ENCODE peak calls at places on chromosome 17, in eight cellular contexts. D, E, R, U, N, X, A and J are unnamed samples.

GRCh38 chr17:732788-733720 is 658 bp downstream of the TLCD3A start:
- DNase-seq in X (peak; percentile 12), N (no peak), D (peak; percentile 69), U (no peak), E (peak; percentile 36), A (peak; percentile 20), R (peak; percentile 52), J (no peak)

GRCh38 chr17:28047806-28048205 is 5.3 kb downstream of the NLK start:
- DNase-seq in D (no peak), E (no peak), A (no peak), R (no peak), U (no peak), X (no peak), N (no peak), J (no peak)

GRCh38 chr17:78341559-78342437 is 18.1 kb downstream of the SOCS3 start:
- DNase-seq in N (no peak), A (peak; percentile 81), D (peak; percentile 80), E (peak; percentile 85), U (no peak), R (peak; percentile 50), X (no peak), J (no peak)

GRCh38 chr17:80849119-80849518 is 142.5 kb upstream of the CHMP6 start:
- DNase-seq in A (no peak), X (no peak), D (no peak), E (no peak), N (no peak), R (no peak), U (no peak), J (no peak)

GRCh38 chr17:9408381-9408780 is 167.2 kb downstream of the STX8 start:
- DNase-seq in U (peak; percentile 85), N (no peak), R (no peak), X (peak; percentile 15), E (no peak), A (no peak), D (no peak), J (no peak)

GRCh38 chr17:58153046-58153445 is 4.9 kb downstream of the OR4D1 start:
- DNase-seq in D (no peak), R (no peak), A (no peak), E (no peak), N (no peak), X (no peak), U (no peak), J (no peak)

GRCh38 chr17:77822302-77823030 is 136.0 kb upstream of the TNRC6C start:
- DNase-seq in E (peak; percentile 59), N (no peak), U (no peak), D (no peak), R (no peak), A (peak; percentile 29), X (no peak), J (no peak)

GRCh38 chr17:60615840-60616239 is 15.8 kb downstream of the PPM1D start:
- DNase-seq in N (no peak), R (no peak), E (no peak), X (no peak), A (no peak), U (no peak), D (no peak), J (no peak)

GRCh38 chr17:6695051-6695450 is 18.1 kb downstream of the SLC13A5 start:
- DNase-seq in U (no peak), X (no peak), E (no peak), D (no peak), R (no peak), A (no peak), N (no peak), J (no peak)

GRCh38 chr17:68346448-68346847 is 55.2 kb downstream of the ARSG start:
- DNase-seq in D (no peak), X (no peak), A (no peak), N (no peak), E (peak; percentile 21), R (peak; percentile 58), U (no peak), J (peak; percentile 88)

GRCh38 chr17:33463887-33464286 is 170.8 kb upstream of the ASIC2 start:
- DNase-seq in E (no peak), X (no peak), R (no peak), U (no peak), N (no peak), A (peak; percentile 3), D (no peak), J (no peak)

DNA sequence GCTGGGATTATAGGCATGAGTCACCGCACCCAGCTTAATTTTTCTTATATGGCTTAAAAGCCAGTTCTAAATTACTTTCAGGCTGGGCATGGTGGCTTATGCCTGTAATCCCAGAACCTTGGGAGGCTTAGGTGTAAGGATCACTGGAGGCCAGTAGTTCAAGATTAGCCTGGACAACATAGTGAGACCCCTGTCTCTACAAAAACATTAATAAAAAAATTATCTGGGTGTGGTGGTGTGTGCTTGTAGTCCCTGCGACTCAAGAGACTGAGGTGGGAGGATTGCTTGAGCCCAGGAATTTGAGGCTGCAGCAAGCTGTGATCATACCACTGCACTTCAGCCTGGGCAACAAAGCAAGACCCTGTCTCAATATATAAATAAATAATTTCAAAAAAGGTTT is 10.8 kb upstream of the SMARCD2 start:
- DNase-seq in R (no peak), E (no peak), U (no peak), X (no peak), D (no peak), A (no peak), N (no peak), J (no peak)
- TF ChIP-seq CTCF in R (no peak), E (no peak), U (no peak), X (no peak), D (no peak), A (no peak), N (no peak), J (no peak)

GRCh38 chr17:75755205-75755901 is 9.6 kb downstream of the GALK1 start:
- DNase-seq in A (no peak), X (no peak), U (no peak), D (peak; percentile 53), N (no peak), R (no peak), E (no peak), J (peak; percentile 46)

GRCh38 chr17:75753193-75753513 is 11.8 kb downstream of the GALK1 start:
- DNase-seq in D (no peak), U (no peak), X (no peak), E (no peak), N (no peak), R (no peak), A (no peak), J (no peak)

GRCh38 chr17:75752405-75753192 is 12.4 kb downstream of the GALK1 start:
- DNase-seq in U (no peak), N (no peak), A (no peak), R (peak; percentile 65), E (no peak), D (no peak), X (no peak), J (no peak)

GRCh38 chr17:75754378-75755204 is 10.4 kb downstream of the GALK1 start:
- DNase-seq in X (no peak), A (no peak), N (no peak), R (no peak), U (no peak), E (no peak), D (peak; percentile 46), J (no peak)

GRCh38 chr17:75753514-75754377 is 11.2 kb downstream of the GALK1 start:
- DNase-seq in N (no peak), E (peak; percentile 78), D (peak; percentile 90), U (no peak), X (peak; percentile 15), A (peak; percentile 71), R (peak; percentile 91), J (peak; percentile 55)
- TF ChIP-seq CTCF in N (peak; percentile 33), E (peak; percentile 73), D (peak; percentile 73), U (peak; percentile 28), X (peak; percentile 48), A (peak; percentile 12), R (peak; percentile 87), J (peak; percentile 80)

DNA sequence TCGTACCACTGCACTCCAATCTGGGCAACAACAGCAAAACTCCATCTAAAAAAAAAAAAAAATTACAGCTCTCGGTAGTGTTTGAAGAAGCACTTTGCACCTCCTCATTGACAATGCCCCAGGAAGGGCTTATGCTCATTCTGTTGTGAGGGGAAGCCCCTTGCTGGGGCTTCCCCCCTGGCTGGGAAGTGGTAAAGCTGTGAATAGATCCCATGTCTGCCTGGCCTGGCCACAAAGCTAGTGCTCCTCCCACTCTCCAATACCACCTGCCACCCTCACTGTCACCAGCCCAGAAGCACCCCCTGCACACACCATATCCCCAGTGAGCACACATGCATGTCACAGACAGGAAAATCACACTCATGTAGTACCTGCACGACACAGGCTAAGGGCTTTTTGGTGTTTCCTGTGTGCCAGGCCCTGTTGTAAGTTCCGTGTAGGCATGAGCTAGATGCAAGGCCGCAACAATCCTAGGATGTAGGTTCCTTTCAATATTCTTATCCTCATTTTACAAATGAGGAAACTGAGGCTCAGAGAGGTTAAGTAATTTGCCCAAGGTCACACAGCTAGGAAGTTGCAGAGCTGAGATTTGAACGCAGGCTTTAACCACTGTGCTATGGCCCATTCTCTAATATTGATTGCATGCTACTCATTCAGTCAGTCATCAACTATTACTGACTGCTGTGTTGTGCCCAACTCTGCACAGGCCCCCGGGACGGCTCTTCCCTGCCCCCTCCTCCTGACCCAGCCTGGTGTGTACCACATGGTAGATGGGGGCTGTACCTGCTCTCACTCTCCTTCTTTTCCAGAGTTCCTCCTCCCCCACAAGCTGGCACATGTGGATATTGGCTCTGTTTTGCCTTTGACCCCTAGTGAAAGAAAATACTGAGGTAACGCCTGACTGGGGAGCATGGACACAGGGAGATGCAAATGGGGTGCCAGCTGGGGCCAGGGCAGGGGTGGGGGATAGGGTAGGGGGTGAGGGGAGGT is 11.9 kb upstream of the COL1A1 start:
- DNase-seq in X (no peak), E (no peak), R (peak; percentile 76), N (no peak), D (no peak), A (no peak), U (no peak), J (no peak)
- TF ChIP-seq CTCF in X (peak; percentile 23), E (no peak), R (no peak), N (no peak), D (peak; percentile 52), A (no peak), U (no peak), J (no peak)

DNA sequence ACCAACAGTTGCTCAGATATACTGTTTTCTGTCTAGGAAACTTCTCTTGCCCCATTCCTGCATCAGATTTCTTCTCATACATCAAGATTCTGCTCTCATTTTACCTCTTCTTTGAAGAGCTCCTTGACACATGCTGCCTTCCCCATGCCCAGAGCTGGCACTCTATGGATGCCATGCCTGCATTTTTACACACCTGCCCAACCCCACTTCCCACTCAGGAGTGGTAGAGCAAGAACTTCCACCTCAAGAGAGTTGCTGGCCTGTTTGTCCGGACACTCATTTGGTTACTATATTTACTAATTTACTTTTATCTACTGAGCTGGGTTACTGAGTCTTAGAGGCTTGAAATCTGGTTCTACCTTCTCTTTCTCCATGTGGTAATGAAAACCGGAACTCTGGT is 98.3 kb upstream of the HLF start:
- DNase-seq in E (no peak), R (no peak), D (no peak), X (no peak), A (no peak), N (no peak), U (no peak), J (no peak)
- TF ChIP-seq CTCF in E (no peak), R (no peak), D (no peak), X (no peak), A (no peak), N (no peak), U (no peak), J (no peak)

DNA sequence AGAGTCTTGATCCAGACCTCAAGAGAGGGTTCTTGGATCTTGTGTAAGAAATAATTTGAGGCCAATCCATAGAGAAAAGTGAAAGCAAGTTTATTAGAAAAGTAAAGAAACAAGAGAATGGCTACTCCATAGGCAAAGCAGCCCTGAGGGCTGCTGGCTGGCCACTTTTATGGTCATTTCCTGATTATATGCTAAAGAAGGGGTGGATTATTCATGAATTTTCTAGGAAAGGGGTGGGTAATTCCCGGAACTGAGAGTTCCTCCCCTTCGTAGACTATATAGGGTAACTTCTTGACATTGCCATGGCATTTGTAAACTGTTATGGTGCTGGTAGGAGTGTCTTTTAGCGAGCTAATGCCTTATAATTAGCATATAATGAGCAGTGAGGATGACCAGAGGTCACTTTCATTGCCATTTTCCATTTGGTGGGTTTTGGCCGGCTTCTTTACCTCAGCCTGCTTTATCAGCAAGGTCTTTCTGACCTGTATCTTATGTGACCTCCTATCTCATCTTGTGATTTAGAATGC is 4.4 kb downstream of the DHRS7B start:
- DNase-seq in E (no peak), D (no peak), X (no peak), U (no peak), R (no peak), N (no peak), A (no peak), J (no peak)
- TF ChIP-seq CTCF in E (no peak), D (no peak), X (no peak), U (no peak), R (no peak), N (no peak), A (no peak), J (no peak)